ENCODE peak calls at places on chromosomes 13 and 19, in eight cellular contexts. M is upper lobe of left lung, O is neuronal stem cell, Z is tibial artery, P is adrenal gland, J is esophagus squamous epithelium, Y is tibial nerve, F is Caco-2. Q is an unnamed sample. For H3K9me3 and H3K4me1, the result is how much of the 10 kb centered on the place peaks cover.

GRCh38 chr13:98751397-98752110 is 918 bp downstream of the SLC15A1 start:
- DNase-seq in M (no peak), O (no peak), Z (no peak), P (no peak), J (no peak), Y (no peak), F (peak), Q (no peak)

GRCh38 chr13:50222569-50223332 is 207.5 kb downstream of the KCNRG start:
- DNase-seq in M (peak), O (no peak), Z (peak), P (no peak), J (no peak), Y (peak), F (peak), Q (no peak)

GRCh38 chr13:113904411-113904810 is 40.5 kb upstream of the GAS6 start:
- DNase-seq in M (peak), O (no peak), Z (peak), P (no peak), J (no peak), Y (no peak), F (peak), Q (peak)

GRCh38 chr19:12364391-12365093 is 941 bp downstream of the ZNF442 start:
- DNase-seq in M (peak), O (no peak), Z (peak), P (no peak), J (no peak), Y (no peak), F (peak), Q (peak)

GRCh38 chr19:54192972-54193371 is 1.9 kb downstream of the TSEN34 start:
- DNase-seq in M (no peak), O (no peak), Z (no peak), P (no peak), J (no peak), Y (no peak), F (no peak), Q (no peak)

GRCh38 chr13:97068146-97068545 is 73.9 kb upstream of the OXGR1 start:
- DNase-seq in M (no peak), O (no peak), Z (no peak), P (no peak), J (no peak), Y (no peak), F (no peak), Q (no peak)

GRCh38 chr13:61414686-61415664 is 674 bp downstream of the PCDH20 start:
- DNase-seq in M (peak), O (peak), Z (peak), P (no peak), J (no peak), Y (no peak), F (peak), Q (peak)

GRCh38 chr19:49441960-49442350 is 628 bp upstream of the SLC17A7 start:
- DNase-seq in M (no peak), O (no peak), Z (no peak), P (no peak), J (no peak), Y (no peak), F (no peak), Q (no peak)

GRCh38 chr19:55590621-55591020 is 8.7 kb downstream of the FIZ1 start:
- DNase-seq in M (no peak), O (no peak), Z (no peak), P (no peak), J (no peak), Y (no peak), F (peak), Q (peak)

GRCh38 chr13:33775339-33776108 is 42.4 kb upstream of the RFC3 start:
- DNase-seq in M (no peak), O (no peak), Z (no peak), P (no peak), J (no peak), Y (no peak), F (no peak), Q (no peak)

GRCh38 chr13:47484564-47484963 is 516.5 kb downstream of the SUCLA2 start:
- DNase-seq in M (no peak), O (no peak), Z (no peak), P (no peak), J (no peak), Y (no peak), F (no peak), Q (no peak)

GRCh38 chr19:17108453-17108784 is 32.8 kb downstream of the MYO9B start:
- DNase-seq in M (no peak), O (no peak), Z (no peak), P (no peak), J (no peak), Y (no peak), F (no peak), Q (no peak)

GRCh38 chr19:50638576-50638975 is 1.1 kb downstream of the SYT3 start:
- DNase-seq in M (no peak), O (no peak), Z (no peak), P (no peak), J (no peak), Y (no peak), F (no peak), Q (no peak)

GRCh38 chr19:5864013-5864720 is 6.2 kb downstream of the FUT5 start:
- DNase-seq in M (no peak), O (no peak), Z (no peak), P (no peak), J (no peak), Y (no peak), F (no peak), Q (no peak)

GRCh38 chr13:91264484-91264883 is 83.0 kb upstream of the MIR17HG start:
- DNase-seq in M (no peak), O (no peak), Z (no peak), P (no peak), J (no peak), Y (no peak), F (no peak), Q (no peak)

GRCh38 chr13:32538621-32539246 is at the start of gene N4BP2L2:
- DNase-seq in M (peak), O (peak), Z (peak), P (peak), J (peak), Y (peak), F (peak), Q (peak)

GRCh38 chr19:49601482-49602038 is 10.6 kb downstream of the PRR12 start:
- DNase-seq in M (no peak), O (no peak), Z (no peak), P (no peak), J (no peak), Y (no peak), F (no peak), Q (no peak)

GRCh38 chr13:42039946-42040729 is 8.3 kb upstream of the DGKH start:
- DNase-seq in M (peak), O (peak), Z (peak), P (peak), J (peak), Y (peak), F (peak), Q (peak)

GRCh38 chr19:56942749-56943148 is 102.2 kb upstream of the PEG3 start:
- DNase-seq in M (peak), O (peak), Z (peak), P (peak), J (no peak), Y (no peak), F (no peak), Q (peak)

GRCh38 chr13:28138756-28139470 is 568 bp downstream of the PAN3 start:
- DNase-seq in M (peak), O (peak), Z (peak), P (peak), J (peak), Y (peak), F (peak), Q (peak)

GRCh38 chr13:28137556-28137955 is 789 bp upstream of the PAN3 start:
- DNase-seq in M (no peak), O (no peak), Z (no peak), P (peak), J (no peak), Y (no peak), F (no peak), Q (no peak)

GRCh38 chr13:28138012-28138755 is at the start of gene PAN3:
- DNase-seq in M (peak), O (peak), Z (peak), P (peak), J (peak), Y (peak), F (peak), Q (peak)

GRCh38 chr13:28140433-28141125 is 2.2 kb downstream of the PAN3 start:
- DNase-seq in M (no peak), O (no peak), Z (no peak), P (no peak), J (no peak), Y (no peak), F (no peak), Q (peak)

DNA sequence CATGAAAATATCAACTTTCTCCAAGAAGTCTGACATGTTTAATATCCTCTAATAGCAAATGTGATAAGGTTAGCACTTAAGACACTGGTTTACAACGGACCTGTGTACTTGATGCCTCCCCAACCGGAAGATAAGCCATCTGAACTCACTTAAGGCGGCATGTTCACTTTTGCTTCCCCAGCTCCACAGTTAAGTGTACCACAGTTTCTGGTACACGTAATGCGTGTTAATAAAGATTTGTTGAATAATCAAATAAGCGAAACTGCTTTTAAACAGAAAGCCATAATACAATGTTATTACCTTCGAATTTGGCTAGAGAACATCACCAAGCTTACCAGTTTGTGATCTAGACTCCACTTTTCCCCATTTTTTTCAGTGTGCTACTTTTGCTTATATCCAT is 1.4 kb upstream of the PAN3 start:
- DNase-seq in M (no peak), O (no peak), Z (no peak), P (no peak), J (no peak), Y (no peak), F (no peak), Q (no peak)
- H3K4me3 ChIP-seq in M (peak), O (peak), Z (peak), P (peak), J (peak), Y (peak), F (peak), Q (peak)

GRCh38 chr13:103634066-103634465 is 567.8 kb upstream of the SLC10A2 start:
- DNase-seq in M (no peak), O (no peak), Z (no peak), P (no peak), J (no peak), Y (no peak), F (no peak), Q (no peak)
- H3K9me3 ChIP-seq in M (under half), O (under half), Z (under half), P (under half), J (under half), Y (under half), F (under half), Q (under half)

GRCh38 chr19:2458054-2458453 is 1.3 kb upstream of the LMNB2 start:
- DNase-seq in M (no peak), O (no peak), Z (no peak), P (no peak), J (no peak), Y (no peak), F (no peak), Q (no peak)

GRCh38 chr19:2455481-2456300 is 1.1 kb downstream of the LMNB2 start:
- DNase-seq in M (peak), O (no peak), Z (no peak), P (peak), J (no peak), Y (no peak), F (peak), Q (no peak)

GRCh38 chr19:2456301-2456570 is 523 bp downstream of the LMNB2 start:
- DNase-seq in M (no peak), O (no peak), Z (no peak), P (peak), J (no peak), Y (no peak), F (peak), Q (no peak)

GRCh38 chr19:2454962-2455409 is 1.8 kb downstream of the LMNB2 start:
- DNase-seq in M (no peak), O (no peak), Z (no peak), P (no peak), J (no peak), Y (no peak), F (no peak), Q (no peak)

DNA sequence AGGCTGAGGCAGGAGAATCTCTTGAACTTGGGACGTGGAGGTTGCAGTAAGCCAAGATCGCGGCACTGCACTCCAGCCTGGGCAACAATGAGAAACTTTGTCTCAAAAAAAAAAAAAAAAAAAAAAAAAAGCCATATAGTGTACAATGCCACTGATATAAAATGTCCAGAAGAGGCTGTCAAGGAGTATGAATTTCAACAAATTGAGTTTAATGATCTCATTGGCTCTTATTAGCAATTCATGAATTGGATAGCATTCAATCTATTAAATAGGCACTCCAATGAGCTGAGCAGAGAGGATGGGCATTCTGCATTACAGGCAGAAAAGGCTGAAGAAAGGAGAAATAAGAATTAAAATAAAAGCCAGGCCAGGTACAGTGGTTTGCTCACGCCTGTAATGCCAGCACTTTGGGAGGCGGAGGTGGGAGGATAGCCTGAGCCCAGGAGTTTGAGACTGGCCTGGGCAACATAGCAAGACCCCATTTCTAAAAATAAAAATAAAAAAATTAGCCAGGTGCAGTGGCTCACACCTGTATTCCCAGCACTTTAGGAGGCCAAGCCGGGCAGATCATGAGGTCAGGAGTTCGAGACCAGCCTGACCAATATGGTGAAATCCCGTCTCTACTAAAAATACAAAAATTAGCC is 757 bp upstream of the LMNB2 start:
- DNase-seq in M (no peak), O (no peak), Z (no peak), P (no peak), J (no peak), Y (no peak), F (no peak), Q (no peak)
- H3K4me1 ChIP-seq in M (under half), O (under half), Z (under half), P (under half), J (under half), Y (under half), F (under half), Q (under half)

DNA sequence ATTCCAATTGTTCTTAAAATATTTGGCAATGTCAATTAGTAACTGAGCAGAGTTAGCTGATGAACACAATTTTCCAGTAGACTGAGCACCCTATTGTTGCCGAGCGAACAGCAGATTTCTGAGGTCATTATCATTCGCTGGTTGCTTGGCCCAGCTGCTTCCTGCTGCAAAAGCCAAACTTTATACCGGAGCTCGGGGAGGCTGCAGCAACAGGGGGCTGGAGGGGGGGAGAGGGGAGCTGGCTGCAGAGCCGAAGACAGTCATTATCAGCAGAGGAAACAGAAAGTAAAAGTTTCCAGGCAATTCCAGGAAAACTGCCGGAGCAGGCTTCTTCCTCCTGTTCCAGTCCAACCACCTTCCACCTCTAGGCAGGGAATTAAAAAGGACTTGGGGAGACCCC is 77.9 kb downstream of the ZNF536 start:
- DNase-seq in M (no peak), O (peak), Z (no peak), P (peak), J (no peak), Y (no peak), F (no peak), Q (peak)
- H3K4me3 ChIP-seq in M (peak), O (peak), Z (peak), P (no peak), J (peak), Y (peak), F (no peak), Q (no peak)

DNA sequence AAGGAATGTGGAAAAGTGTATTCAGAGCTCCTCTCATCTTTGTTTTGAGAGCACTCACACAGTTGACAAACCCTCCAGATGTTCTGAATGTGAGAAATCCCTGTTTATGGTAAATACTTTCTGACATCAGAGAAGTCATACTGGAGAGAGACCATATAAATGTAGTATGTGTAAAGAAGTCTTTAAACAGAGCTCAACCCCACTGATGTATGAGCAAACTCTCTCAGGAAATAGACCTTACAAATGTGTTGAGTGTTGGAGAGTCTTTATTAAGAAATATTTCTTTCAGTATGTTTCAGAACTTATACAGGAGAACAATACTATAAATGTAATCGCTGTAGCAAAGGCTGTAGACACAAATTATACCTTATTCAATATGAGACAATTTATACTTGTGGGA is 15.7 kb upstream of the ZNF329 start:
- DNase-seq in M (no peak), O (no peak), Z (no peak), P (no peak), J (no peak), Y (no peak), F (no peak), Q (no peak)
- H3K9me3 ChIP-seq in M (half or more), O (under half), Z (half or more), P (under half), J (under half), Y (half or more), F (half or more), Q (under half)

DNA sequence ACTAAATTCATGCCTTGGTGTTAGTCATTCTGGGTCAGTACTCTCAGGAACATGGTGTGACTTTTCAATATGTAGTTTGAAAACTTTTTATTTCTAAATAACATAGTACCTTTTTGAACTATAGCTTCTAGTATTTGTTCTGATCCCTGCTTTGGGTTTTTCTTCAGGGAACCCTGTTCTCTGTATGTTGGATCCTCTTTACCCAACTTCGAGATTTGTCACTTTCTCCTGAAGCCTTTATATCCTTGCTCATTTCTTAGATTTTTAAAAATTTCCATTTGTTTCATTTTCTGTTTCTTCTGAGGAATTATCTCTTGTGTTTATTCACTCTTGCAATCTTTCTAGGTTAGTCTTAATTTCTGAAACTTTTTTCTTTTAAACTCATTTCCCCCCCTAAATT is 12.4 kb upstream of the CHST8 start:
- DNase-seq in M (no peak), O (no peak), Z (no peak), P (no peak), J (no peak), Y (no peak), F (no peak), Q (no peak)
- H3K4me1 ChIP-seq in M (under half), O (under half), Z (under half), P (under half), J (under half), Y (under half), F (under half), Q (under half)

Q was measured in HAP-1.